ENCODE peak calls at places on chromosomes 5 and 9, in six cellular contexts. One of them, this sample, is unnamed.

GRCh38 chr5:2714805-2715204 is 36.7 kb downstream of the IRX2 start:
- DNase-seq in tibial nerve: no peak
- DNase-seq in stimulated activated CD4-positive, alpha-beta T cell treated with anti-CD3 and anti-CD28 coated beads, Interleukin-1b, Interleukin-23, amount 100 ng/mL, for 24 hours: no peak
- DNase-seq in NCI-H2107: no peak
- DNase-seq in BJ: no peak
- DNase-seq in NCI-H524: no peak
- DNase-seq in this sample: peak; percentile 44

GRCh38 chr5:77180167-77181081 is 30.1 kb upstream of the PDE8B start:
- DNase-seq in tibial nerve: no peak
- DNase-seq in stimulated activated CD4-positive, alpha-beta T cell treated with anti-CD3 and anti-CD28 coated beads, Interleukin-1b, Interleukin-23, amount 100 ng/mL, for 24 hours: no peak
- DNase-seq in NCI-H2107: no peak
- DNase-seq in BJ: no peak
- DNase-seq in NCI-H524: peak; percentile 11
- DNase-seq in this sample: no peak

GRCh38 chr5:154878642-154879335 is 20.4 kb downstream of the CNOT8 start:
- DNase-seq in tibial nerve: no peak
- DNase-seq in stimulated activated CD4-positive, alpha-beta T cell treated with anti-CD3 and anti-CD28 coated beads, Interleukin-1b, Interleukin-23, amount 100 ng/mL, for 24 hours: no peak
- DNase-seq in NCI-H2107: no peak
- DNase-seq in BJ: no peak
- DNase-seq in NCI-H524: no peak
- DNase-seq in this sample: no peak

GRCh38 chr9:129008986-129009583 is 19.0 kb downstream of the SH3GLB2 start:
- DNase-seq in tibial nerve: no peak
- DNase-seq in stimulated activated CD4-positive, alpha-beta T cell treated with anti-CD3 and anti-CD28 coated beads, Interleukin-1b, Interleukin-23, amount 100 ng/mL, for 24 hours: no peak
- DNase-seq in NCI-H2107: no peak
- DNase-seq in BJ: no peak
- DNase-seq in NCI-H524: no peak
- DNase-seq in this sample: no peak

GRCh38 chr9:92947268-92948031 is at the start of gene FGD3:
- DNase-seq in tibial nerve: no peak
- DNase-seq in stimulated activated CD4-positive, alpha-beta T cell treated with anti-CD3 and anti-CD28 coated beads, Interleukin-1b, Interleukin-23, amount 100 ng/mL, for 24 hours: no peak
- DNase-seq in NCI-H2107: peak; percentile 71
- DNase-seq in BJ: no peak
- DNase-seq in NCI-H524: peak; percentile 71
- DNase-seq in this sample: no peak

GRCh38 chr9:76206821-76207220 is 187.4 kb downstream of the RFK start:
- DNase-seq in tibial nerve: no peak
- DNase-seq in stimulated activated CD4-positive, alpha-beta T cell treated with anti-CD3 and anti-CD28 coated beads, Interleukin-1b, Interleukin-23, amount 100 ng/mL, for 24 hours: no peak
- DNase-seq in NCI-H2107: no peak
- DNase-seq in BJ: no peak
- DNase-seq in NCI-H524: peak; percentile 33
- DNase-seq in this sample: no peak

GRCh38 chr5:1747079-1747802 is 52.4 kb downstream of the MRPL36 start:
- DNase-seq in tibial nerve: no peak
- DNase-seq in stimulated activated CD4-positive, alpha-beta T cell treated with anti-CD3 and anti-CD28 coated beads, Interleukin-1b, Interleukin-23, amount 100 ng/mL, for 24 hours: no peak
- DNase-seq in NCI-H2107: no peak
- DNase-seq in BJ: no peak
- DNase-seq in NCI-H524: no peak
- DNase-seq in this sample: peak; percentile 64

GRCh38 chr5:37803487-37803886 is 36.4 kb downstream of the GDNF start:
- DNase-seq in tibial nerve: no peak
- DNase-seq in stimulated activated CD4-positive, alpha-beta T cell treated with anti-CD3 and anti-CD28 coated beads, Interleukin-1b, Interleukin-23, amount 100 ng/mL, for 24 hours: no peak
- DNase-seq in NCI-H2107: no peak
- DNase-seq in BJ: no peak
- DNase-seq in NCI-H524: no peak
- DNase-seq in this sample: no peak

GRCh38 chr9:21413089-21414023 is 4.4 kb downstream of the IFNA8 start:
- DNase-seq in tibial nerve: no peak
- DNase-seq in stimulated activated CD4-positive, alpha-beta T cell treated with anti-CD3 and anti-CD28 coated beads, Interleukin-1b, Interleukin-23, amount 100 ng/mL, for 24 hours: no peak
- DNase-seq in NCI-H2107: no peak
- DNase-seq in BJ: no peak
- DNase-seq in NCI-H524: no peak
- DNase-seq in this sample: no peak

GRCh38 chr9:7318920-7319319 is 480.7 kb downstream of the DMAC1 start:
- DNase-seq in tibial nerve: no peak
- DNase-seq in stimulated activated CD4-positive, alpha-beta T cell treated with anti-CD3 and anti-CD28 coated beads, Interleukin-1b, Interleukin-23, amount 100 ng/mL, for 24 hours: no peak
- DNase-seq in NCI-H2107: no peak
- DNase-seq in BJ: no peak
- DNase-seq in NCI-H524: peak; percentile 2
- DNase-seq in this sample: no peak

GRCh38 chr9:37966443-37967271 is 62.7 kb upstream of the SLC25A51 start:
- DNase-seq in tibial nerve: no peak
- DNase-seq in stimulated activated CD4-positive, alpha-beta T cell treated with anti-CD3 and anti-CD28 coated beads, Interleukin-1b, Interleukin-23, amount 100 ng/mL, for 24 hours: no peak
- DNase-seq in NCI-H2107: no peak
- DNase-seq in BJ: no peak
- DNase-seq in NCI-H524: no peak
- DNase-seq in this sample: no peak

GRCh38 chr9:95078934-95079333 is 238.6 kb downstream of the FANCC start:
- DNase-seq in tibial nerve: no peak
- DNase-seq in stimulated activated CD4-positive, alpha-beta T cell treated with anti-CD3 and anti-CD28 coated beads, Interleukin-1b, Interleukin-23, amount 100 ng/mL, for 24 hours: no peak
- DNase-seq in NCI-H2107: no peak
- DNase-seq in BJ: no peak
- DNase-seq in NCI-H524: no peak
- DNase-seq in this sample: peak; percentile 29

GRCh38 chr5:56588636-56589485 is 226.5 kb upstream of the MAP3K1 start:
- DNase-seq in tibial nerve: peak; percentile 53
- DNase-seq in stimulated activated CD4-positive, alpha-beta T cell treated with anti-CD3 and anti-CD28 coated beads, Interleukin-1b, Interleukin-23, amount 100 ng/mL, for 24 hours: no peak
- DNase-seq in NCI-H2107: no peak
- DNase-seq in BJ: no peak
- DNase-seq in NCI-H524: no peak
- DNase-seq in this sample: peak; percentile 90

GRCh38 chr9:136015656-136016055 is 54.5 kb upstream of the UBAC1 start:
- DNase-seq in tibial nerve: no peak
- DNase-seq in stimulated activated CD4-positive, alpha-beta T cell treated with anti-CD3 and anti-CD28 coated beads, Interleukin-1b, Interleukin-23, amount 100 ng/mL, for 24 hours: no peak
- DNase-seq in NCI-H2107: no peak
- DNase-seq in BJ: no peak
- DNase-seq in NCI-H524: no peak
- DNase-seq in this sample: peak; percentile 62

GRCh38 chr9:92696619-92697018 is 26.7 kb upstream of the IPPK start:
- DNase-seq in tibial nerve: no peak
- DNase-seq in stimulated activated CD4-positive, alpha-beta T cell treated with anti-CD3 and anti-CD28 coated beads, Interleukin-1b, Interleukin-23, amount 100 ng/mL, for 24 hours: no peak
- DNase-seq in NCI-H2107: no peak
- DNase-seq in BJ: no peak
- DNase-seq in NCI-H524: no peak
- DNase-seq in this sample: no peak

GRCh38 chr9:113807173-113808061 is 68.7 kb upstream of the ZNF618 start:
- DNase-seq in tibial nerve: peak; percentile 56
- DNase-seq in stimulated activated CD4-positive, alpha-beta T cell treated with anti-CD3 and anti-CD28 coated beads, Interleukin-1b, Interleukin-23, amount 100 ng/mL, for 24 hours: peak; percentile 8
- DNase-seq in NCI-H2107: no peak
- DNase-seq in BJ: no peak
- DNase-seq in NCI-H524: peak; percentile 72
- DNase-seq in this sample: no peak

GRCh38 chr5:135486131-135486530 is 34.0 kb upstream of the TIFAB start:
- DNase-seq in tibial nerve: no peak
- DNase-seq in stimulated activated CD4-positive, alpha-beta T cell treated with anti-CD3 and anti-CD28 coated beads, Interleukin-1b, Interleukin-23, amount 100 ng/mL, for 24 hours: no peak
- DNase-seq in NCI-H2107: no peak
- DNase-seq in BJ: no peak
- DNase-seq in NCI-H524: no peak
- DNase-seq in this sample: no peak

GRCh38 chr5:19401032-19401431 is 587.0 kb downstream of the CDH18 start:
- DNase-seq in tibial nerve: no peak
- DNase-seq in stimulated activated CD4-positive, alpha-beta T cell treated with anti-CD3 and anti-CD28 coated beads, Interleukin-1b, Interleukin-23, amount 100 ng/mL, for 24 hours: no peak
- DNase-seq in NCI-H2107: no peak
- DNase-seq in BJ: no peak
- DNase-seq in NCI-H524: no peak
- DNase-seq in this sample: no peak

GRCh38 chr5:122392844-122393243 is 80.8 kb downstream of the SNCAIP start:
- DNase-seq in tibial nerve: no peak
- DNase-seq in stimulated activated CD4-positive, alpha-beta T cell treated with anti-CD3 and anti-CD28 coated beads, Interleukin-1b, Interleukin-23, amount 100 ng/mL, for 24 hours: no peak
- DNase-seq in NCI-H2107: no peak
- DNase-seq in BJ: peak; percentile 23
- DNase-seq in NCI-H524: no peak
- DNase-seq in this sample: no peak

GRCh38 chr9:75552941-75553340 is 337.5 kb upstream of the PCSK5 start:
- DNase-seq in tibial nerve: no peak
- DNase-seq in stimulated activated CD4-positive, alpha-beta T cell treated with anti-CD3 and anti-CD28 coated beads, Interleukin-1b, Interleukin-23, amount 100 ng/mL, for 24 hours: no peak
- DNase-seq in NCI-H2107: no peak
- DNase-seq in BJ: peak; percentile 9
- DNase-seq in NCI-H524: no peak
- DNase-seq in this sample: no peak

GRCh38 chr5:175711472-175712312 is 53.8 kb downstream of the HRH2 start:
- DNase-seq in tibial nerve: no peak
- DNase-seq in stimulated activated CD4-positive, alpha-beta T cell treated with anti-CD3 and anti-CD28 coated beads, Interleukin-1b, Interleukin-23, amount 100 ng/mL, for 24 hours: no peak
- DNase-seq in NCI-H2107: no peak
- DNase-seq in BJ: no peak
- DNase-seq in NCI-H524: no peak
- DNase-seq in this sample: peak; percentile 28

GRCh38 chr5:140178082-140178410 is 3.1 kb downstream of the CYSTM1 start:
- DNase-seq in tibial nerve: no peak
- DNase-seq in stimulated activated CD4-positive, alpha-beta T cell treated with anti-CD3 and anti-CD28 coated beads, Interleukin-1b, Interleukin-23, amount 100 ng/mL, for 24 hours: no peak
- DNase-seq in NCI-H2107: no peak
- DNase-seq in BJ: no peak
- DNase-seq in NCI-H524: no peak
- DNase-seq in this sample: no peak

GRCh38 chr5:58800861-58801540 is 218.1 kb downstream of the RAB3C start:
- DNase-seq in tibial nerve: no peak
- DNase-seq in stimulated activated CD4-positive, alpha-beta T cell treated with anti-CD3 and anti-CD28 coated beads, Interleukin-1b, Interleukin-23, amount 100 ng/mL, for 24 hours: no peak
- DNase-seq in NCI-H2107: no peak
- DNase-seq in BJ: no peak
- DNase-seq in NCI-H524: no peak
- DNase-seq in this sample: no peak

GRCh38 chr5:142981475-142981874 is 211.3 kb downstream of the ARHGAP26 start:
- DNase-seq in tibial nerve: no peak
- DNase-seq in stimulated activated CD4-positive, alpha-beta T cell treated with anti-CD3 and anti-CD28 coated beads, Interleukin-1b, Interleukin-23, amount 100 ng/mL, for 24 hours: no peak
- DNase-seq in NCI-H2107: no peak
- DNase-seq in BJ: no peak
- DNase-seq in NCI-H524: peak; percentile 42
- DNase-seq in this sample: no peak

GRCh38 chr9:650362-650761 is 191.1 kb upstream of the DMRT1 start:
- DNase-seq in tibial nerve: no peak
- DNase-seq in stimulated activated CD4-positive, alpha-beta T cell treated with anti-CD3 and anti-CD28 coated beads, Interleukin-1b, Interleukin-23, amount 100 ng/mL, for 24 hours: no peak
- DNase-seq in NCI-H2107: no peak
- DNase-seq in BJ: no peak
- DNase-seq in NCI-H524: no peak
- DNase-seq in this sample: no peak

GRCh38 chr9:81479573-81479972 is 209.8 kb downstream of the TLE1 start:
- DNase-seq in tibial nerve: no peak
- DNase-seq in stimulated activated CD4-positive, alpha-beta T cell treated with anti-CD3 and anti-CD28 coated beads, Interleukin-1b, Interleukin-23, amount 100 ng/mL, for 24 hours: no peak
- DNase-seq in NCI-H2107: no peak
- DNase-seq in BJ: no peak
- DNase-seq in NCI-H524: peak; percentile 49
- DNase-seq in this sample: no peak

GRCh38 chr9:4301302-4301701 is 1.4 kb upstream of the GLIS3 start:
- DNase-seq in tibial nerve: no peak
- DNase-seq in stimulated activated CD4-positive, alpha-beta T cell treated with anti-CD3 and anti-CD28 coated beads, Interleukin-1b, Interleukin-23, amount 100 ng/mL, for 24 hours: no peak
- DNase-seq in NCI-H2107: no peak
- DNase-seq in BJ: peak; percentile 97
- DNase-seq in NCI-H524: no peak
- DNase-seq in this sample: no peak

GRCh38 chr9:35407846-35408245 is 82.1 kb upstream of the RUSC2 start:
- DNase-seq in tibial nerve: no peak
- DNase-seq in stimulated activated CD4-positive, alpha-beta T cell treated with anti-CD3 and anti-CD28 coated beads, Interleukin-1b, Interleukin-23, amount 100 ng/mL, for 24 hours: no peak
- DNase-seq in NCI-H2107: no peak
- DNase-seq in BJ: no peak
- DNase-seq in NCI-H524: no peak
- DNase-seq in this sample: no peak

GRCh38 chr5:109740329-109740728 is 50.6 kb downstream of the MAN2A1 start:
- DNase-seq in tibial nerve: no peak
- DNase-seq in stimulated activated CD4-positive, alpha-beta T cell treated with anti-CD3 and anti-CD28 coated beads, Interleukin-1b, Interleukin-23, amount 100 ng/mL, for 24 hours: no peak
- DNase-seq in NCI-H2107: no peak
- DNase-seq in BJ: no peak
- DNase-seq in NCI-H524: peak; percentile 4
- DNase-seq in this sample: no peak

GRCh38 chr5:17828709-17829108 is 194.4 kb downstream of the TAF11L14 start:
- DNase-seq in tibial nerve: peak; percentile 7
- DNase-seq in stimulated activated CD4-positive, alpha-beta T cell treated with anti-CD3 and anti-CD28 coated beads, Interleukin-1b, Interleukin-23, amount 100 ng/mL, for 24 hours: no peak
- DNase-seq in NCI-H2107: no peak
- DNase-seq in BJ: no peak
- DNase-seq in NCI-H524: no peak
- DNase-seq in this sample: no peak